ENCODE peak calls at places on chromosomes 6 and 20, in six cellular contexts. A is IMR-90, M is H1, V is mesenchymal stem cell, O is neuronal stem cell, X is trophoblast cell. R is an unnamed sample.
A peak's percentile ranks its signal among the peaks of the same experiment; 100 is the strongest.

GRCh38 chr20:24968278-24968677 is 19.2 kb downstream of the CST7 start:
- DNase-seq in A (no peak), M (no peak), V (no peak), O (no peak), X (no peak), R (no peak)

GRCh38 chr6:116461563-116462507 is 660 bp downstream of the CALHM6 start:
- DNase-seq in A (peak; percentile 47), M (peak; percentile 60), V (peak; percentile 47), O (peak; percentile 68), X (peak; percentile 92), R (peak; percentile 90)

GRCh38 chr6:130604869-130605401 is 222.3 kb upstream of the SMLR1 start:
- DNase-seq in A (no peak), M (no peak), V (no peak), O (no peak), X (no peak), R (no peak)

GRCh38 chr6:20182926-20183521 is 29.2 kb downstream of the MBOAT1 start:
- DNase-seq in A (peak; percentile 18), M (no peak), V (no peak), O (no peak), X (no peak), R (no peak)

GRCh38 chr6:126228001-126228791 is 111.7 kb upstream of the CENPW start:
- DNase-seq in A (no peak), M (no peak), V (no peak), O (peak; percentile 46), X (no peak), R (peak; percentile 11)

GRCh38 chr6:68559716-68560115 is 75.4 kb upstream of the ADGRB3 start:
- DNase-seq in A (no peak), M (no peak), V (peak; percentile 6), O (peak; percentile 43), X (no peak), R (peak; percentile 56)

GRCh38 chr6:44269921-44270525 is at the start of gene TMEM151B:
- DNase-seq in A (no peak), M (no peak), V (no peak), O (no peak), X (no peak), R (no peak)

GRCh38 chr20:8153281-8153908 is 21.3 kb downstream of the PLCB1 start:
- DNase-seq in A (peak; percentile 27), M (no peak), V (peak; percentile 53), O (no peak), X (no peak), R (no peak)

GRCh38 chr6:33746651-33747100 is at the start of gene IP6K3:
- DNase-seq in A (no peak), M (no peak), V (peak; percentile 55), O (no peak), X (no peak), R (no peak)

GRCh38 chr6:99743647-99744046 is 137.0 kb downstream of the PRDM13 start:
- DNase-seq in A (no peak), M (no peak), V (no peak), O (no peak), X (no peak), R (no peak)

GRCh38 chr20:41697861-41698559 is 79.8 kb upstream of the CHD6 start:
- DNase-seq in A (peak; percentile 37), M (no peak), V (peak; percentile 42), O (no peak), X (peak; percentile 66), R (peak; percentile 66)

DNA sequence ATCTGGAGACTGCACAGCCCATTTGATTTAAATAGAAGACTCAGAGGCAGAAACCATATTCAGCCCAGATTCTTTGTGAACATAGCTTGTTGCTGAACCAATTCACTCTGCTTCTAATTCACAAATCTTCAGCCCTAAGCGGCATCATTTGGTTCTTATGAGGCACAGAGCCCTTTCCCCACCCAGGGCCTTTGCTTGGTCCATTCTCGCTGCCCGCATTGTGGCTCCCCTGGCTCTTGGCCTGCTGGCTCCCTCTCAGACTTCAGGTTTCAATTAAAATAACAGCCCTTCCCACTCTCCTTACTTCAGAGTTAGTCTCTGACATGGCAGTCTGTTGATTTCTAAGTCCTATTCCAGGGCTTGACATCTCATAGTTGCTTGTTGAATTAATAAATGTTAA is 9.4 kb upstream of the TMEM14A start:
- DNase-seq in A (no peak), M (no peak), V (no peak), O (no peak), X (no peak), R (no peak)
- H3K4me1 ChIP-seq in A (peaks cover 4% of the 10 kb centered on the region), M (peaks cover 10% of the 10 kb centered on the region), V (peaks cover 12% of the 10 kb centered on the region), O (peaks cover 12% of the 10 kb centered on the region), X (peaks cover 12% of the 10 kb centered on the region), R (peaks cover 11% of the 10 kb centered on the region)

DNA sequence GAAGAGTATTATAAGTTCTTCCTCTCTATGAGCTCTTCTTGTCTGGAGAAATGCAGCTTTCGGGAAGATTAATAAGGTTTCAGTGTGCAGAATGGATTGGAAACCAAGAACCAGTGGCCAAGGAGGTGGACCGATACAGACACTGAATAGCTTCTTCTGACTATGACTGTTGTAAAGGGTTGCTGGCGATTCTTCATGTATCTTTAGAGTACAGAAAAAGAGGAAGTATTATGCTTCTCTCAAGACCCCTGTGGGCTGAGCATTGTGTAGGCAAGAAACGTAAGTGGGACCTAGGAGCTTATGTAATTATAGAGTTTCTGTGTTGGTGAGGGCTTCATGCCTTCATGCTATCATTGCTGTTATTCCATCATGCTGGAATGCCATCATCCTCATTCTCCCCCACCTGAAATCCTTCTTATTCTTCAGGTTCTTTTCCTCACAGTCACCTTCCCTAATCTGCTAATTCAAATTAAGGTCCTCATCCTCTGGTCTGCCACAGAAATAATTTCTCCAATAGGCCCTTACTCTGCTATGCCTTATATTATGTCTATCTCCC is 105.5 kb upstream of the AKIRIN2 start:
- DNase-seq in A (no peak), M (no peak), V (no peak), O (no peak), X (no peak), R (no peak)
- H3K4me3 ChIP-seq in A (no peak overlapping the region), M (no peak overlapping the region), V (no peak overlapping the region), O (no peak overlapping the region), X (no peak overlapping the region), R (no peak overlapping the region)

GRCh38 chr20:2470432-2471193 is at the start of gene SNRPB:
- DNase-seq in A (peak; percentile 99), M (peak; percentile 96), V (peak; percentile 99), O (peak; percentile 94), X (peak; percentile 99), R (peak; percentile 99)

GRCh38 chr20:2465100-2465499 is 5.5 kb downstream of the SNRPB start:
- DNase-seq in A (no peak), M (no peak), V (no peak), O (no peak), X (no peak), R (no peak)

GRCh38 chr20:2468581-2469407 is 1.8 kb downstream of the SNRPB start:
- DNase-seq in A (peak; percentile 29), M (no peak), V (peak; percentile 39), O (no peak), X (no peak), R (no peak)

GRCh38 chr20:2467412-2467811 is 3.2 kb downstream of the SNRPB start:
- DNase-seq in A (no peak), M (no peak), V (no peak), O (no peak), X (no peak), R (no peak)

GRCh38 chr20:2470051-2470431 is 548 bp downstream of the SNRPB start:
- DNase-seq in A (peak; percentile 55), M (no peak), V (peak; percentile 75), O (peak; percentile 3), X (peak; percentile 42), R (peak; percentile 52)
- H4K8ac ChIP-seq in A (peak overlapping the region; percentile 73), M (peak overlapping the region; percentile 100), V (peak overlapping the region; percentile 98), O (no peak overlapping the region), X (peak overlapping the region; percentile 96), R (peak overlapping the region; percentile 40)

GRCh38 chr6:135285165-135285564 is 104.1 kb downstream of the MYB start:
- DNase-seq in A (no peak), M (no peak), V (no peak), O (no peak), X (no peak), R (no peak)
- H3K4me1 ChIP-seq in A (no peaks in the 10 kb centered on the region), M (no peaks in the 10 kb centered on the region), V (no peaks in the 10 kb centered on the region), O (peaks cover 3% of the 10 kb centered on the region), X (no peaks in the 10 kb centered on the region), R (no peaks in the 10 kb centered on the region)

GRCh38 chr6:132333639-132334516 is 67.4 kb downstream of the MOXD1 start:
- DNase-seq in A (peak; percentile 93), M (peak; percentile 10), V (peak; percentile 94), O (no peak), X (peak; percentile 84), R (peak; percentile 94)
- H3K4me3 ChIP-seq in A (no peak overlapping the region), M (no peak overlapping the region), V (no peak overlapping the region), O (no peak overlapping the region), X (no peak overlapping the region), R (no peak overlapping the region)